ENCODE peak calls at places on chromosomes 16 and 17, in five cellular contexts. I is breast epithelium, X is stomach, P is transverse colon, O is SK-N-SH. T is an unnamed sample.

GRCh38 chr16:62022688-62023087 is 13.6 kb downstream of the CDH8 start:
- DNase-seq in O (no peak), X (no peak), P (no peak), I (no peak), T (no peak)

GRCh38 chr17:68822752-68823289 is 132.4 kb downstream of the ABCA8 start:
- DNase-seq in X (no peak), P (no peak), O (no peak), I (no peak), T (no peak)

GRCh38 chr16:88747588-88748301 is 37.3 kb downstream of the PIEZO1 start:
- DNase-seq in X (peak), P (peak), O (no peak), I (no peak), T (no peak)

GRCh38 chr17:16516594-16517018 is 24.6 kb upstream of the LRRC75A start:
- DNase-seq in P (no peak), O (peak), I (no peak), X (no peak), T (no peak)

GRCh38 chr17:78974635-78975591 is 4.8 kb downstream of the LGALS3BP start:
- DNase-seq in X (peak), P (peak), O (no peak), I (peak), T (peak)

GRCh38 chr17:31803494-31804213 is 55.4 kb downstream of the COPRS start:
- DNase-seq in P (peak), I (no peak), O (no peak), X (no peak), T (no peak)

GRCh38 chr17:37701424-37702020 is 43.3 kb downstream of the HNF1B start:
- DNase-seq in P (peak), X (peak), I (no peak), O (peak), T (no peak)

GRCh38 chr17:77247609-77248008 is 106.8 kb downstream of the SEC14L1 start:
- DNase-seq in O (no peak), X (no peak), I (no peak), P (no peak), T (no peak)

GRCh38 chr16:14958970-14959369 is 15.9 kb upstream of the PDXDC1 start:
- DNase-seq in X (no peak), P (no peak), O (no peak), I (no peak), T (no peak)

GRCh38 chr17:49327835-49328784 is 33.9 kb downstream of the ZNF652 start:
- DNase-seq in I (no peak), O (no peak), X (no peak), P (no peak), T (no peak)

GRCh38 chr17:50100480-50100883 is 5.3 kb downstream of the PDK2 start:
- DNase-seq in X (no peak), O (no peak), I (no peak), P (peak), T (no peak)

GRCh38 chr16:56513972-56514371 is 5.9 kb downstream of the BBS2 start:
- DNase-seq in X (peak), I (no peak), P (peak), O (peak), T (no peak)

GRCh38 chr17:78130439-78131101 is at the start of gene TMC8:
- DNase-seq in X (peak), O (peak), P (peak), I (no peak), T (no peak)

GRCh38 chr16:74560912-74561311 is 46.0 kb downstream of the GLG1 start:
- DNase-seq in O (no peak), P (no peak), I (no peak), X (no peak), T (no peak)
- TF ChIP-seq POLR2AphosphoS5 in O (no peak), P (no peak), I (no peak), X (no peak), T (no peak)

DNA sequence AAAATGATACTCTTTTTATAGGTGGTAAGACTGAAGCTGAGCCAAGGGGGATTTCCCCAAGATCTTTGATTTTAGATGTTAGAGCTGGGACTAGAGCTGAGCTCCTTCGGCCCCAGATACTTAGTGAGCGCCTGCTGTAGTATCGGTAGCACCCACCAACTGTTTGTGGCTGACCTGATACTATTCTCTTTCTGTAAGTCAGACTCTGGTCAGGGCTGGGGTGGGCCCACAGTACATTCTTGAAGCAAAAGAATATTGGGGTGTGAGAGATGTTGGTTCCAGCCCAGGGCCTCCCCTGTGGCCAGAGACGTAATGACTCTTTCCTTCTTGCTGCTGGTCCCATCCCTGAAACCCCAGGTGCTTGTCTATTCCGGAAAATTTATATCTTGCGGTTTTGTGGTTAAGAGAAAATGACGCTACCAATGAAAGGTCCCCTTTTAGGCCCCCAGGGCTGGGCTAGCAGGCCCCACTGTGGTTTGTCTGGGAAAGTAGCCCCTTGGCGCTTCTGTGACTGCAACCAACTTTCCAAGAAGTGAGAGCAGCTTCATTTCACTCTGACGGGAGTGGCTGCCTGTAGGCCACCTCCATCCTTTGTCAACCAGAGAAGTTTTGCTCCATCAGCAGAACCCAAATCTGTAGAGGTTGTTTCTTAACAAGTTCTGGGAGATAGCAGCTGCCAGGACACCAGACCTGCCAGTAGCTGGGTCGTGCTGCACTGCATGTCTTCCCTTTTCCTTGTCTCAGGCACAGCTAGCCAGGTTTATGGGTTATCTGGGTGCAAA is 86.4 kb upstream of the LGALS9 start:
- DNase-seq in X (no peak), I (no peak), O (no peak), P (no peak), T (no peak)
- TF ChIP-seq POLR2AphosphoS5 in X (no peak), I (no peak), O (no peak), P (no peak), T (no peak)

DNA sequence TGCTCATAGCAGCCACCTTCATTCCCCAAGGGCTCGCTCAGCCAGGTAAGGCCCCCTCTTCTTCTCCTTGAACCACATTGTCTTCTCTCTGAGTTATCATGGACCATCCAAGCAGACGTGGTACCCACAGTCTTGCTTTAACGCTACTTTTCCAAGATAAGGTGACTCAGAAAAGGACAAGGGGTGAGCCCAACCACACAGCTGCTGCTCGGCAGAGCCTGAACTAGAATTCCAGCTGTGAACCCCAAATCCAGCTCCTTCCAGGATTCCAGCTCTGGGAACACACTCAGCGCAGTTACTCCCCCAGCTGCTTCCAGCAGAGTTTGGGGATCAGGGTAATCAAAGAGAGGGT is 272 bp downstream of the CCL2 start:
- DNase-seq in I (no peak), X (no peak), O (no peak), P (no peak), T (no peak)
- TF ChIP-seq POLR2AphosphoS5 in I (no peak), X (no peak), O (no peak), P (no peak), T (no peak)

DNA sequence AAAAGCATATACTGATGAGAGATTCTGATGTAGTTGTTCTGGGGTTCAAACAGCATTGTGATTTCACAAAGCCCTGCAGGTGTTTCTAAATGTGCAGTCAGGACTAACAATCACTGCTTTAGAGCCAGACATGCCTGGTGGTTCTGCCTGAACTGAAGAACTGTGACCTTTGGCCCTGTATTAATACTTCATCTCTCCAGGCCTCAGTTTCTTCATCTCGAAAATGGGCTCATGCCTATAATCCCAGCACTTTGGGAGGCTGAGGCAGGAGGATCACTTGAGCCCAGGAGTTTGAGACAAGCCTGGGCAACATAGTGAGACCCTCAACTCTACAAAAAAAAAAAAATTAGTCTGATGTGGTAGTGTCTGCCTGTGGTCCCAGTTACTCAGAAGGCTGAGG is 3.9 kb downstream of the DNAI2 start:
- DNase-seq in O (no peak), X (no peak), I (no peak), P (no peak), T (no peak)
- TF ChIP-seq POLR2AphosphoS5 in O (no peak), X (no peak), I (no peak), P (no peak), T (no peak)

DNA sequence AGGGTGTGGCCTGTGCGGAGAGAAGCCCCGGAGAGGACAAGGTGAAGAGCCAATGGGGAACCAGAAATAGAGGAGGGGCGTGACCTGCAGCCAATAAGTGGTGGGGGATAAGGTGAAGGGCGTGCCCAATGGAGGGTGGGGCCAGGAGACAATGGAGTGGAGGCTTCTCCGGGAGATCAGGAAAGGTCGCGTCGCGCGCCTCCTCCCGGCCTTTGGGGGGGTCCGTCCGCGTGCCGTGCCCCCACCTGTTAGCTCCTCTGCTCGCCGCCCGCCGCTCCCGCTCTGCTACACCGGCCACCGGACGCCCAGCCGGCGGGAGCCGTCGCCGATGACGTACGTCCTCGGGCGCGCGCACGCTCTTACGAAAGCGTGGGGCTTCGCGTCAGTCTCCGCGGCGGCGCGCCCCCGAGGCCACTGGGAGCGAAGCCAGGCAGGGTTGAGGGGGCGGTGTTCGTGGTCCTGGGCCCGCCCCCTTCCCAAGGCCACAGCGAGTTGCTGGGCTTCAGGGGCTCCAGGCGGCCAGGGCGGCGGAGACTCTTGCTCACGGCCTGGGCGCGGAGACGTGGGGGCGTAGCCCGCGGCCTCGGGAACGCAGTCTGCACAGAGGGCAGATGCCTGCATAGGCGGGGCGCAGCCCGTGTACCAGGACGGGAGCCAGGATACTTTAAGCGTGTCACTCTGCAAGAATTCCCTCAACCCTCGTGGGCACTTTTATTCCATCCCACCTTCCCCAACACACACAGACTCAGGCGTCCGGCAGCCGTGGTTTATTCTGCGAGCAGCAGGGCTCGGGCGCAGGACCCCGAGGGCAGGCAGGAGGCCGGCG is at the start of gene MATCAP1:
- DNase-seq in P (peak), O (peak), X (peak), I (peak), T (peak)
- TF ChIP-seq POLR2AphosphoS5 in P (peak), O (peak), X (peak), I (peak), T (peak)

DNA sequence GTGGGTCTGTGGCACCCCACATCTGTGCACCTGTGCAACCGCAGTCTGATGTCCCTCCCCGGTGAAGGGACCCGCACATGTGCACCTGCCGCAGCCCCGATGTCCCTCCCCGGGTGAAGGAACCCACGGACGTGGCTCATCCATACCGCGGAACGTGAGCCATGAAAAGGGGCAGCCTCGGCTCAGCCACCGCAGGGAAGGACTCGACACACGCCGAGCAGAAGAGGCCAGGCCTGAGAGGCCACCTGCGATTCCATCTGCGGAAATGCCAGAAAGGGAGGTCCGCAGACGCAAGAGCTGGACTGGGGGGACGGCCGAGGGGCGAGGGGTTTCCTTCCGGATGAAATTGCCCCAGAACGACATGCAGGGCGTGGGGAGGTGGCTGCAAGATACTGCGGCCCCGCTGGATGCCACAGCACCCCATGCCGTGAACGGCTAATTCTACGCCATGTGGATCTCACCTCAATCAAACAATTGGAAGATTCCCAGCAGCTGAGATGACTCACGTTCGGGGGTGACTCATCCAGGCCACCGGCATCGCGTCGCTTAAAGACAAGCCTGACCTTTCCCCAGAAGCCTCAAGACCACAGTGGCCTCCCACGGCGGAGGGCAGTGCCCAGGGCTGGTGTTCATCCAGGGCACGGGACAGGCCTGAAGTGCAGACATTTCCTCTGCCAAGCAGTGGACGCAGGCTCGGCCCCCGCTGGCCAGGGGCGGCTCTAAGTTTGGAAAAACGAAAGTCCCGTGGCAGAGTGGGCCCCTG is 21.0 kb downstream of the SOX8 start:
- DNase-seq in I (peak), X (peak), O (no peak), P (peak), T (no peak)
- TF ChIP-seq POLR2AphosphoS5 in I (no peak), X (no peak), O (peak), P (no peak), T (no peak)

GRCh38 chr17:75059369-75060345 is 12.6 kb downstream of the KCTD2 start:
- DNase-seq in O (peak), X (no peak), P (no peak), I (no peak), T (peak)
- TF ChIP-seq POLR2AphosphoS5 in O (no peak), X (no peak), P (no peak), I (no peak), T (peak)

T was measured in sigmoid colon.